ENCODE peak calls at places on chromosome 13, in ten cellular contexts. J is MG63, M is NCI-H524 treated with DMSO at 0.1 percent for 48 hours, W is AG04450, V is H9, A is AG09319, C is lower lobe of right lung, H is neural progenitor cell, I is NCI-H69, R is NCI-H2081 treated with DMSO at 0.1 percent for 48 hours. D is an unnamed sample.

GRCh38 chr13:75704942-75705320 is 68.8 kb downstream of the LMO7 start:
- DNase-seq in J (peak; percentile 50), M (no peak), W (no peak), V (peak; percentile 34), A (no peak), C (peak; percentile 79), H (no peak), I (peak; percentile 79), R (no peak), D (peak; percentile 84)

GRCh38 chr13:66977156-66977555 is 253.0 kb downstream of the PCDH9 start:
- DNase-seq in J (peak; percentile 12), M (peak; percentile 63), W (no peak), V (no peak), A (no peak), C (no peak), H (no peak), I (peak; percentile 87), R (no peak), D (no peak)

GRCh38 chr13:24096659-24097058 is 63.9 kb upstream of the SPATA13 start:
- DNase-seq in J (no peak), M (no peak), W (no peak), V (no peak), A (no peak), C (no peak), H (no peak), I (no peak), R (no peak), D (no peak)

GRCh38 chr13:47281981-47282380 is 385.1 kb upstream of the HTR2A start:
- DNase-seq in J (no peak), M (no peak), W (no peak), V (no peak), A (no peak), C (no peak), H (no peak), I (no peak), R (no peak), D (no peak)

GRCh38 chr13:30870049-30870884 is 35.8 kb upstream of the MEDAG start:
- DNase-seq in J (peak; percentile 91), M (no peak), W (peak; percentile 99), V (peak; percentile 96), A (peak; percentile 93), C (no peak), H (peak; percentile 11), I (peak; percentile 11), R (no peak), D (no peak)

GRCh38 chr13:98144501-98145350 is 1.8 kb downstream of the FARP1 start:
- DNase-seq in J (peak; percentile 69), M (no peak), W (peak; percentile 43), V (peak; percentile 41), A (no peak), C (peak; percentile 50), H (peak; percentile 81), I (peak; percentile 85), R (no peak), D (no peak)

GRCh38 chr13:105655046-105655445 is 880.4 kb downstream of the EFNB2 start:
- DNase-seq in J (peak; percentile 15), M (no peak), W (peak; percentile 8), V (no peak), A (no peak), C (no peak), H (no peak), I (no peak), R (no peak), D (no peak)

GRCh38 chr13:42894765-42895181 is 97.3 kb downstream of the EPSTI1 start:
- DNase-seq in J (peak; percentile 81), M (peak; percentile 4), W (no peak), V (no peak), A (peak; percentile 57), C (no peak), H (no peak), I (peak; percentile 93), R (peak; percentile 36), D (no peak)

GRCh38 chr13:27680465-27680864 is 58.8 kb downstream of the POLR1D start:
- DNase-seq in J (no peak), M (no peak), W (no peak), V (no peak), A (no peak), C (no peak), H (no peak), I (peak; percentile 12), R (no peak), D (no peak)

GRCh38 chr13:59391696-59392095 is 772.0 kb downstream of the DIAPH3 start:
- DNase-seq in J (peak; percentile 20), M (no peak), W (peak; percentile 51), V (peak; percentile 52), A (peak; percentile 47), C (no peak), H (peak; percentile 80), I (peak; percentile 89), R (peak; percentile 22), D (no peak)

GRCh38 chr13:52782486-52783448 is 43.1 kb upstream of the CNMD start:
- DNase-seq in J (no peak), M (no peak), W (no peak), V (no peak), A (no peak), C (no peak), H (no peak), I (no peak), R (no peak), D (no peak)

GRCh38 chr13:109773276-109773675 is 13.1 kb downstream of the IRS2 start:
- DNase-seq in J (no peak), M (no peak), W (no peak), V (no peak), A (no peak), C (no peak), H (no peak), I (no peak), R (no peak), D (no peak)

GRCh38 chr13:112067121-112067741 is at the start of gene SOX1:
- DNase-seq in J (no peak), M (no peak), W (no peak), V (peak; percentile 69), A (no peak), C (no peak), H (peak; percentile 87), I (no peak), R (no peak), D (no peak)

GRCh38 chr13:107305178-107305577 is 737.2 kb upstream of the ARGLU1 start:
- DNase-seq in J (no peak), M (no peak), W (no peak), V (no peak), A (no peak), C (no peak), H (no peak), I (no peak), R (no peak), D (no peak)

GRCh38 chr13:67048793-67049150 is 181.4 kb downstream of the PCDH9 start:
- DNase-seq in J (no peak), M (no peak), W (peak; percentile 43), V (no peak), A (no peak), C (no peak), H (no peak), I (peak; percentile 82), R (no peak), D (no peak)

GRCh38 chr13:25771208-25771607 is 280.6 kb downstream of the SHISA2 start:
- DNase-seq in J (no peak), M (no peak), W (no peak), V (no peak), A (no peak), C (no peak), H (no peak), I (no peak), R (no peak), D (no peak)

GRCh38 chr13:45178349-45179142 is 22.3 kb downstream of the KCTD4 start:
- DNase-seq in J (peak; percentile 84), M (no peak), W (peak; percentile 72), V (no peak), A (no peak), C (no peak), H (no peak), I (no peak), R (no peak), D (no peak)

GRCh38 chr13:112446347-112446861 is 70.2 kb downstream of the SPACA7 start:
- DNase-seq in J (no peak), M (no peak), W (no peak), V (peak; percentile 18), A (no peak), C (no peak), H (no peak), I (no peak), R (no peak), D (no peak)

GRCh38 chr13:113275387-113275786 is 21.7 kb upstream of the LAMP1 start:
- DNase-seq in J (peak; percentile 60), M (no peak), W (peak; percentile 39), V (peak; percentile 62), A (peak; percentile 18), C (no peak), H (peak; percentile 61), I (peak; percentile 78), R (no peak), D (no peak)

GRCh38 chr13:46716821-46717220 is 80.1 kb downstream of the ESD start:
- DNase-seq in J (no peak), M (no peak), W (no peak), V (no peak), A (no peak), C (no peak), H (no peak), I (no peak), R (no peak), D (no peak)

GRCh38 chr13:80339578-80339840 is 1.4 kb downstream of the SPRY2 start:
- DNase-seq in J (no peak), M (no peak), W (no peak), V (no peak), A (no peak), C (no peak), H (peak; percentile 65), I (no peak), R (no peak), D (no peak)

GRCh38 chr13:61727714-61728275 is 312.1 kb upstream of the PCDH20 start:
- DNase-seq in J (no peak), M (no peak), W (no peak), V (no peak), A (no peak), C (no peak), H (no peak), I (no peak), R (no peak), D (no peak)

GRCh38 chr13:102190930-102191329 is 210.9 kb downstream of the FGF14 start:
- DNase-seq in J (no peak), M (no peak), W (no peak), V (no peak), A (no peak), C (no peak), H (no peak), I (no peak), R (no peak), D (no peak)

GRCh38 chr13:90416519-90416918 is 931.0 kb upstream of the MIR17HG start:
- DNase-seq in J (peak; percentile 28), M (no peak), W (no peak), V (no peak), A (no peak), C (no peak), H (no peak), I (no peak), R (no peak), D (no peak)

GRCh38 chr13:41561179-41561578 is 103.8 kb downstream of the RGCC start:
- DNase-seq in J (no peak), M (no peak), W (no peak), V (no peak), A (no peak), C (no peak), H (no peak), I (no peak), R (no peak), D (no peak)

GRCh38 chr13:61286148-61286745 is 129.4 kb downstream of the PCDH20 start:
- DNase-seq in J (no peak), M (peak; percentile 26), W (no peak), V (peak; percentile 53), A (no peak), C (no peak), H (peak; percentile 53), I (peak; percentile 76), R (no peak), D (no peak)

GRCh38 chr13:107035778-107036177 is 467.8 kb upstream of the ARGLU1 start:
- DNase-seq in J (peak; percentile 26), M (no peak), W (peak; percentile 79), V (no peak), A (no peak), C (no peak), H (no peak), I (no peak), R (no peak), D (no peak)

D was measured in upper lobe of right lung.